ENCODE peak calls at places on chromosomes 5 and 9, in ten cellular contexts. A, Q, K, H, T, U, C, L, J and I are unnamed samples.

GRCh38 chr5:98050583-98050982 is 722.9 kb upstream of the RGMB start:
- DNase-seq in K (peak), T (no peak), H (no peak), C (peak), Q (peak), A (no peak), U (no peak), J (peak), L (no peak), I (no peak)

GRCh38 chr5:167573274-167574127 is 717.9 kb upstream of the WWC1 start:
- DNase-seq in T (no peak), K (peak), A (no peak), H (no peak), J (peak), U (no peak), Q (peak), L (no peak), C (peak), I (peak)

GRCh38 chr5:11273180-11273882 is 512.3 kb upstream of the DAP start:
- DNase-seq in K (no peak), L (no peak), T (no peak), J (no peak), U (no peak), A (no peak), C (no peak), H (no peak), Q (no peak), I (no peak)

GRCh38 chr9:20988061-20988460 is 43.4 kb downstream of the HACD4 start:
- DNase-seq in T (no peak), C (no peak), H (no peak), Q (no peak), K (no peak), A (no peak), J (no peak), U (no peak), L (no peak), I (no peak)

GRCh38 chr5:60125636-60126035 is 232.1 kb upstream of the PDE4D start:
- DNase-seq in T (no peak), C (no peak), U (no peak), H (no peak), J (no peak), K (no peak), A (no peak), Q (no peak), L (no peak), I (no peak)

GRCh38 chr9:89905628-89906338 is 301.0 kb downstream of the GADD45G start:
- DNase-seq in L (no peak), C (no peak), J (no peak), A (no peak), K (no peak), Q (no peak), H (no peak), T (no peak), U (no peak), I (no peak)

GRCh38 chr9:77417570-77417969 is 230.6 kb downstream of the GNA14 start:
- DNase-seq in H (no peak), C (no peak), Q (peak), J (peak), K (peak), A (no peak), T (no peak), U (no peak), L (no peak), I (no peak)

GRCh38 chr9:129567842-129568559 is 52.9 kb downstream of the C9orf50 start:
- DNase-seq in H (no peak), K (no peak), C (no peak), U (no peak), L (peak), Q (no peak), J (peak), A (peak), T (no peak), I (no peak)

GRCh38 chr9:116219686-116220085 is 66.1 kb downstream of the PAPPA start:
- DNase-seq in U (no peak), T (no peak), C (no peak), K (no peak), J (no peak), Q (no peak), A (peak), L (no peak), H (no peak), I (no peak)

GRCh38 chr5:161546463-161547301 is at the start of gene GABRB2:
- DNase-seq in L (peak), H (no peak), A (peak), J (peak), K (no peak), U (no peak), C (peak), T (no peak), Q (no peak), I (no peak)

GRCh38 chr5:123119334-123119986 is 30.4 kb downstream of the PRDM6 start:
- DNase-seq in Q (peak), J (peak), C (no peak), T (no peak), A (peak), L (no peak), U (no peak), K (no peak), H (no peak), I (no peak)

GRCh38 chr9:16154570-16155078 is 601.8 kb downstream of the CCDC171 start:
- DNase-seq in Q (no peak), U (no peak), C (no peak), T (no peak), L (peak), H (no peak), A (peak), J (peak), K (no peak), I (no peak)

GRCh38 chr5:101473483-101473882 is 570.4 kb upstream of the ST8SIA4 start:
- DNase-seq in A (no peak), K (no peak), T (no peak), H (no peak), U (no peak), Q (no peak), L (no peak), J (no peak), C (peak), I (no peak)

GRCh38 chr5:149445739-149446369 is 66.8 kb upstream of the IL17B start:
- DNase-seq in A (no peak), H (no peak), T (no peak), L (no peak), U (no peak), K (peak), J (peak), C (peak), Q (peak), I (no peak)

GRCh38 chr5:1384521-1384920 is 39.6 kb upstream of the CLPTM1L start:
- DNase-seq in A (peak), T (no peak), J (no peak), L (no peak), K (no peak), U (peak), H (no peak), Q (no peak), C (no peak), I (no peak)

GRCh38 chr9:70901013-70901412 is 220.4 kb downstream of the TRPM3 start:
- DNase-seq in Q (no peak), T (no peak), A (no peak), H (no peak), L (no peak), K (no peak), J (no peak), C (no peak), U (no peak), I (no peak)

GRCh38 chr9:69768101-69768500 is 8.3 kb upstream of the PTAR1 start:
- DNase-seq in H (no peak), J (no peak), T (no peak), A (no peak), K (no peak), C (no peak), Q (no peak), U (no peak), L (no peak), I (no peak)

GRCh38 chr5:140855772-140856674 is at the start of gene PCDHA10:
- DNase-seq in H (no peak), Q (no peak), L (no peak), T (no peak), J (no peak), U (no peak), A (no peak), C (no peak), K (no peak), I (no peak)

GRCh38 chr5:5398046-5398445 is 24.4 kb upstream of the ICE1 start:
- DNase-seq in Q (no peak), H (no peak), J (no peak), T (no peak), K (no peak), U (no peak), C (no peak), A (no peak), L (no peak), I (no peak)

GRCh38 chr5:151255621-151256286 is 2.8 kb downstream of the GM2A start:
- DNase-seq in Q (no peak), L (no peak), H (no peak), J (no peak), K (no peak), A (no peak), C (no peak), T (no peak), U (no peak), I (no peak)
- H3K27ac ChIP-seq in Q (no peak), L (no peak), H (peak), J (no peak), K (no peak), A (no peak), C (no peak), T (no peak), U (peak), I (no peak)

GRCh38 chr5:71905804-71906711 is 187.0 kb downstream of the CARTPT start:
- DNase-seq in K (no peak), H (no peak), T (no peak), Q (no peak), U (no peak), L (no peak), A (no peak), J (no peak), C (no peak), I (no peak)
- H3K27ac ChIP-seq in K (no peak), H (no peak), T (no peak), Q (no peak), U (peak), L (no peak), A (no peak), J (peak), C (no peak), I (no peak)

GRCh38 chr5:157721159-157721558 is 10.1 kb upstream of the THG1L start:
- DNase-seq in U (no peak), H (no peak), A (no peak), T (no peak), C (no peak), J (no peak), K (no peak), L (no peak), Q (no peak), I (no peak)

GRCh38 chr5:157714036-157714435 is 17.2 kb upstream of the THG1L start:
- DNase-seq in K (no peak), J (no peak), U (no peak), L (no peak), A (no peak), Q (no peak), H (no peak), C (no peak), T (no peak), I (no peak)

GRCh38 chr5:157714480-157714879 is 16.7 kb upstream of the THG1L start:
- DNase-seq in L (no peak), Q (no peak), U (no peak), A (no peak), J (no peak), H (no peak), T (no peak), C (no peak), K (no peak), I (no peak)

GRCh38 chr5:157719231-157719630 is 12.0 kb upstream of the THG1L start:
- DNase-seq in A (no peak), K (no peak), Q (no peak), H (no peak), J (no peak), U (no peak), T (no peak), L (no peak), C (no peak), I (no peak)

DNA sequence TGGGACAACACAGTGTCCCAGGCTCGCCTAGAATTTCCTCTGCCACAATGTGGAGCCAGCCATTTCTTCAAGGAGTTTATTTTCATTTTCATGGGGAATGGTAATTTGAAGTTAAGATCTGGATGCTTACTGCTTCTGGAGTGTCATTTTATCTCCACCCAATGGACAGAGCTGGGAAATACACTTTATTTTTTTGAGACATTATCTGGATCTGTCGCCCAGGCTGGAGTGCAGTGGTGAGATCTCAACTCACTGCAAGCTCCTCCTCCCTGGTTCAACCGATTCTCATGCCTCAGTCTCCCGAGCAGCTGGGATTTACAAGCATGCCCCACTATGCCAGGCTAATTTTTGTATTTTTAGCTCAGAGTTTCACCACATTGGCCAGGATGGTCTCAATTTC is 12.7 kb upstream of the THG1L start:
- DNase-seq in A (no peak), T (peak), J (peak), C (peak), L (no peak), H (no peak), Q (peak), U (no peak), K (no peak), I (no peak)
- H3K27ac ChIP-seq in A (no peak), T (no peak), J (no peak), C (no peak), L (no peak), H (no peak), Q (no peak), U (no peak), K (no peak), I (peak)

GRCh38 chr5:142107729-142108431 is 699 bp upstream of the NDFIP1 start:
- DNase-seq in A (no peak), H (no peak), T (no peak), Q (no peak), J (no peak), U (no peak), K (no peak), C (no peak), L (no peak), I (no peak)
- H3K27ac ChIP-seq in A (peak), H (peak), T (peak), Q (peak), J (peak), U (peak), K (peak), C (peak), L (peak), I (peak)

GRCh38 chr9:706606-707451 is 134.7 kb upstream of the DMRT1 start:
- DNase-seq in C (peak), U (peak), L (peak), J (peak), K (no peak), Q (peak), H (no peak), T (no peak), A (peak), I (peak)

GRCh38 chr9:708556-709432 is 132.7 kb upstream of the DMRT1 start:
- DNase-seq in Q (no peak), C (no peak), A (no peak), K (no peak), U (no peak), J (no peak), T (no peak), L (no peak), H (no peak), I (no peak)

GRCh38 chr9:708182-708555 is 133.3 kb upstream of the DMRT1 start:
- DNase-seq in J (no peak), K (no peak), U (no peak), A (no peak), Q (no peak), T (no peak), H (no peak), L (no peak), C (no peak), I (no peak)

GRCh38 chr9:703392-703791 is 138.1 kb upstream of the DMRT1 start:
- DNase-seq in J (no peak), Q (no peak), C (no peak), K (no peak), T (no peak), L (no peak), U (no peak), H (no peak), A (no peak), I (no peak)

GRCh38 chr9:706073-706472 is 135.4 kb upstream of the DMRT1 start:
- DNase-seq in Q (no peak), A (no peak), J (no peak), C (no peak), L (no peak), H (no peak), K (no peak), T (no peak), U (no peak), I (no peak)
- H3K27ac ChIP-seq in Q (peak), A (peak), J (no peak), C (peak), L (no peak), H (peak), K (no peak), T (no peak), U (peak), I (peak)

GRCh38 chr9:111658943-111659342 is 2.5 kb upstream of the GNG10 start:
- DNase-seq in L (no peak), U (no peak), H (no peak), K (no peak), Q (no peak), A (no peak), T (no peak), J (no peak), C (no peak), I (no peak)

GRCh38 chr9:111659706-111660105 is 1.7 kb upstream of the GNG10 start:
- DNase-seq in J (no peak), Q (no peak), U (no peak), H (no peak), T (no peak), A (no peak), K (no peak), L (no peak), C (no peak), I (no peak)

GRCh38 chr9:111661802-111662491 is 542 bp downstream of the GNG10 start:
- DNase-seq in H (no peak), Q (no peak), J (peak), K (no peak), L (peak), T (peak), A (peak), C (peak), U (peak), I (peak)

GRCh38 chr9:111662851-111663823 is 1.7 kb downstream of the GNG10 start:
- DNase-seq in U (no peak), C (peak), A (no peak), J (no peak), T (peak), Q (no peak), K (no peak), L (no peak), H (no peak), I (no peak)

GRCh38 chr9:111661150-111661801 is at the start of gene GNG10:
- DNase-seq in T (peak), Q (peak), U (peak), K (no peak), C (peak), H (no peak), J (peak), L (peak), A (peak), I (no peak)
- H3K27ac ChIP-seq in T (peak), Q (peak), U (peak), K (peak), C (peak), H (peak), J (peak), L (peak), A (peak), I (peak)

GRCh38 chr9:87537625-87538024 is 40.0 kb downstream of the DAPK1 start:
- DNase-seq in Q (no peak), U (no peak), T (no peak), A (no peak), L (no peak), K (no peak), C (no peak), J (no peak), H (no peak), I (no peak)
- H3K27ac ChIP-seq in Q (no peak), U (no peak), T (no peak), A (no peak), L (no peak), K (no peak), C (no peak), J (no peak), H (no peak), I (no peak)

GRCh38 chr5:54601832-54602231 is 84.3 kb downstream of the SNX18 start:
- DNase-seq in K (no peak), U (no peak), L (no peak), J (peak), C (no peak), Q (no peak), A (no peak), T (no peak), H (no peak), I (no peak)

GRCh38 chr5:54595724-54596123 is 78.2 kb downstream of the SNX18 start:
- DNase-seq in U (no peak), C (no peak), J (peak), K (no peak), H (no peak), A (no peak), Q (no peak), L (no peak), T (no peak), I (no peak)

GRCh38 chr5:54603372-54603771 is 85.8 kb downstream of the SNX18 start:
- DNase-seq in T (no peak), H (no peak), A (no peak), U (no peak), C (no peak), K (no peak), L (no peak), Q (no peak), J (peak), I (no peak)

GRCh38 chr5:54601393-54601792 is 83.8 kb downstream of the SNX18 start:
- DNase-seq in K (no peak), C (peak), H (no peak), L (no peak), U (peak), T (no peak), Q (no peak), A (no peak), J (no peak), I (no peak)
- H3K27ac ChIP-seq in K (no peak), C (no peak), H (peak), L (no peak), U (peak), T (no peak), Q (no peak), A (no peak), J (no peak), I (no peak)

GRCh38 chr5:43309122-43309521 is 4.1 kb downstream of the HMGCS1 start:
- DNase-seq in C (no peak), K (no peak), Q (no peak), H (no peak), L (no peak), U (no peak), A (no peak), T (no peak), J (no peak), I (no peak)
- H3K27ac ChIP-seq in C (peak), K (no peak), Q (no peak), H (peak), L (peak), U (no peak), A (no peak), T (no peak), J (peak), I (no peak)